ENCODE peak calls at places on chromosome 1, in four cellular contexts. U is WTC11, J is GM12878, V is K562. G is an unnamed sample.

GRCh38 chr1:93735722-93736121 is 54.1 kb upstream of the BCAR3 start:
- DNase-seq in J (no peak), U (no peak), V (no peak), G (no peak)

GRCh38 chr1:61641171-61641570 is 83.8 kb downstream of the TM2D1 start:
- DNase-seq in J (no peak), U (no peak), V (no peak), G (no peak)

GRCh38 chr1:199272690-199273089 is 633.9 kb downstream of the PTPRC start:
- DNase-seq in J (peak), U (peak), V (no peak), G (no peak)

GRCh38 chr1:160859166-160859565 is 3.5 kb downstream of the CD244 start:
- DNase-seq in V (no peak), U (no peak), J (no peak), G (no peak)

GRCh38 chr1:109281680-109282496 is 1.1 kb downstream of the PSRC1 start:
- DNase-seq in V (no peak), J (no peak), U (no peak), G (no peak)

GRCh38 chr1:152878042-152878441 is at the start of gene SMCP:
- DNase-seq in V (peak), J (no peak), U (peak), G (no peak)

GRCh38 chr1:169060010-169060722 is 46.3 kb upstream of the ATP1B1 start:
- DNase-seq in U (no peak), J (no peak), V (no peak), G (peak)

GRCh38 chr1:233459968-233460367 is 132.4 kb downstream of the MAP3K21 start:
- DNase-seq in V (no peak), J (no peak), U (peak), G (no peak)

GRCh38 chr1:66397192-66397591 is 136.8 kb upstream of the SGIP1 start:
- DNase-seq in V (no peak), J (no peak), U (no peak), G (no peak)

GRCh38 chr1:77543822-77544448 is 138.5 kb downstream of the ZZZ3 start:
- DNase-seq in V (no peak), U (no peak), J (no peak), G (no peak)

GRCh38 chr1:168362991-168363390 is 82.3 kb downstream of the TBX19 start:
- DNase-seq in U (no peak), V (no peak), J (no peak), G (no peak)

GRCh38 chr1:8122477-8123407 is 96.6 kb upstream of the ERRFI1 start:
- DNase-seq in J (no peak), U (no peak), V (peak), G (no peak)

GRCh38 chr1:183602510-183602909 is 12.3 kb upstream of the NCF2 start:
- DNase-seq in U (no peak), J (no peak), V (no peak), G (no peak)

GRCh38 chr1:110672001-110672752 is 2.6 kb downstream of the KCNA3 start:
- DNase-seq in U (peak), J (no peak), V (peak), G (no peak)

GRCh38 chr1:36446261-36446660 is 4.0 kb downstream of the OSCP1 start:
- DNase-seq in U (peak), V (peak), J (no peak), G (peak)

GRCh38 chr1:26597629-26598039 is 68.1 kb downstream of the RPS6KA1 start:
- DNase-seq in U (no peak), V (peak), J (no peak), G (peak)

GRCh38 chr1:179169616-179170467 is 59.6 kb downstream of the ABL2 start:
- DNase-seq in J (no peak), U (no peak), V (no peak), G (no peak)

GRCh38 chr1:174968750-174969244 is 30.9 kb upstream of the CACYBP start:
- DNase-seq in U (no peak), J (peak), V (no peak), G (no peak)

GRCh38 chr1:86499987-86500593 is 31.4 kb downstream of the CLCA1 start:
- DNase-seq in U (no peak), J (no peak), V (peak), G (peak)

GRCh38 chr1:94962745-94963265 is 35.9 kb upstream of the CNN3 start:
- DNase-seq in J (peak), V (no peak), U (no peak), G (peak)

GRCh38 chr1:181044449-181044966 is 10.7 kb downstream of the MR1 start:
- DNase-seq in J (peak), U (no peak), V (no peak), G (peak)

GRCh38 chr1:206784471-206784903 is 12.2 kb upstream of the IL10 start:
- DNase-seq in V (no peak), U (no peak), J (no peak), G (no peak)

GRCh38 chr1:211606914-211607751 is 28.2 kb upstream of the SLC30A1 start:
- DNase-seq in U (no peak), V (peak), J (peak), G (no peak)

GRCh38 chr1:206472454-206472853 is 2.2 kb downstream of the IKBKE start:
- DNase-seq in J (no peak), V (no peak), U (peak), G (peak)

GRCh38 chr1:150968491-150968890 is 6.1 kb downstream of the CERS2 start:
- DNase-seq in U (no peak), V (no peak), J (no peak), G (no peak)

GRCh38 chr1:95369985-95370670 is 136.1 kb downstream of the RWDD3 start:
- DNase-seq in V (peak), U (no peak), J (no peak), G (peak)

GRCh38 chr1:31669786-31670582 is 25.3 kb upstream of the PEF1 start:
- DNase-seq in V (peak), J (no peak), U (no peak), G (no peak)

GRCh38 chr1:151540982-151541377 is 871 bp downstream of the TUFT1 start:
- DNase-seq in J (no peak), U (peak), V (no peak), G (no peak)

GRCh38 chr1:36203554-36204346 is 20.5 kb upstream of the THRAP3 start:
- DNase-seq in V (peak), U (no peak), J (no peak), G (no peak)

GRCh38 chr1:29415156-29415830 is 179.0 kb downstream of the PTPRU start:
- DNase-seq in V (peak), J (no peak), U (peak), G (peak)

GRCh38 chr1:200028586-200029034 is 1.1 kb downstream of the NR5A2 start:
- DNase-seq in J (no peak), U (no peak), V (no peak), G (no peak)

GRCh38 chr1:203486618-203487370 is 7.2 kb upstream of the OPTC start:
- DNase-seq in V (no peak), J (no peak), U (no peak), G (no peak)

GRCh38 chr1:201332616-201333335 is 44.7 kb downstream of the TNNT2 start:
- DNase-seq in U (no peak), V (no peak), J (no peak), G (no peak)
- TF ChIP-seq NR2C2 in U (no peak), V (no peak), J (no peak), G (no peak)

DNA sequence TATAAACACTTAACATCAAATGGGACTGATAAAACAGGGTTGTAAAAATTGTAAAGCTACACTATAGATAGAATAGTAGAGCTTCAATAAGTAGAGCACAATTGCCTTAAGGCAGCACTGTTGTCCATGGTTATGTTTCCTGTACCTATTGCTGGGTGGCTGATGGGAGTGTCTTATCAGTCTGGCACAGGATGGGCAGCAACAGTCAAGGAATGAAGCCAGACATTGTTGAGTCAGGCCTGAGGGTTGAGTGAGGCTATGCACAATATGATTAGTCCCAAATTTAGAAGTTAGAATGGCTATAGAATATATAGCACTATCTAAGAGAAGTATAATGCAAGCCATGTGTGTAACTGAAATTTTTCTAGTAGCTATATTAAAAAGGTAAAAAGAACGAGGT is 25.0 kb upstream of the CD1D start:
- DNase-seq in U (no peak), V (no peak), J (no peak), G (no peak)
- TF ChIP-seq NR2C2 in U (no peak), V (no peak), J (no peak), G (no peak)

DNA sequence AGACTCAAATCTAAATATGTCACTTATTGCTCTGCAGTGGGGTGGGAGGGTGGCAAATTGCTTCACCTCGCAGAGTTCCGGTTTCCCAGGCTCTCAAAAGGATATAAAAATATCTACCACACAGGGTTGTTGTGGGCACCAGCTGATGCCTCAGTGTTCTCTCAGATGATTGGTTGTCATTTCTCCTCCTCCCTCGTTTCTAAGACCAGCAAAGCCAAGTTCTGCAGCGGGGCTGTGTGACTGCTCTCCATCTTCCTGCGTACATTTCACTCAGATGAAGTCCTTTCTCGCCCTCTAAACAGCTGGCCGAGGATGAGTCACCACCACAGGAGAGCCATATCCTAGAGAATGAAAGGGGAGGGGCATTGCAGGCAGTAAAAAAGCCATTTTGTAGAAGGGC is 35.0 kb upstream of the VWA5B1 start:
- DNase-seq in U (no peak), J (no peak), V (peak), G (no peak)
- TF ChIP-seq NR2C2 in U (no peak), J (no peak), V (no peak), G (no peak)

GRCh38 chr1:246748006-246748405 is 23.8 kb downstream of the SCCPDH start:
- DNase-seq in J (no peak), V (no peak), U (no peak), G (no peak)
- TF ChIP-seq NR2C2 in J (no peak), V (no peak), U (no peak), G (no peak)

DNA sequence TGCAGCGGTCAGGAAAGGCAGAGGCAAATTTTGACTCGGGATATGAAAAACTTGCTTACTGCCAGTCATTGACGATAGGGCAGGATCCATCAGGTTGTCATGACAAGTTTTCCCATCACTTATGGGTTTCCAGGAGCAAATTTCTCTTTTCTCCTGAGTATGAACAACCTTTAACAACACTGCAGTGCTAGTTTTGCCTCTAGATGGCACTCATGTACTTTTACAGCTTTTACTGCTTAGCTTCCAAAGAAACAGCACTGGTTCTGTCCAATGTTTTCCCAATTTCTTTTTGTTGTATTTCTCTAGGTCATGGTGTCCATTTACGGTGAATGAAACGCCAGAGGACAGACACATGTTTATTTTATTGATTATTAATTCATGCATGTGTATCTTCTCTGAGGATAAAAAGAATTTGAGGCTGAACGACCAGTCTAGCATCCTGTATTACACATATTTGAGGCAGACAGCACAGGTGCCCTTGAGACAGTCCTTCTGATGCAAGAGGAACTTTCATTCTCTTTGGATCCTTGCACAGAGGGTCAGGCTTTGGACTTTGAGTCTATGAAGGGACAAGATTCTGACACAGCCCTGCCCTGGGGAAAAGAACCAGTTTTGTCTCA is 112.3 kb upstream of the TRABD2B start:
- DNase-seq in J (no peak), V (no peak), U (no peak), G (peak)
- TF ChIP-seq NR2C2 in J (no peak), V (no peak), U (no peak), G (no peak)

GRCh38 chr1:23650344-23650990 is 41.1 kb upstream of the RPL11 start:
- DNase-seq in U (no peak), J (no peak), V (no peak), G (no peak)
- TF ChIP-seq NR2C2 in U (no peak), J (no peak), V (no peak), G (no peak)

GRCh38 chr1:16186655-16187235 is 25.7 kb downstream of the ARHGEF19 start:
- DNase-seq in J (no peak), U (no peak), V (no peak), G (no peak)

GRCh38 chr1:16184557-16185303 is 27.7 kb downstream of the ARHGEF19 start:
- DNase-seq in V (no peak), U (no peak), J (no peak), G (no peak)

GRCh38 chr1:16189921-16190499 is 22.4 kb downstream of the ARHGEF19 start:
- DNase-seq in U (no peak), J (no peak), V (no peak), G (no peak)

GRCh38 chr1:16189003-16189402 is 23.4 kb downstream of the ARHGEF19 start:
- DNase-seq in J (no peak), V (no peak), U (no peak), G (no peak)

DNA sequence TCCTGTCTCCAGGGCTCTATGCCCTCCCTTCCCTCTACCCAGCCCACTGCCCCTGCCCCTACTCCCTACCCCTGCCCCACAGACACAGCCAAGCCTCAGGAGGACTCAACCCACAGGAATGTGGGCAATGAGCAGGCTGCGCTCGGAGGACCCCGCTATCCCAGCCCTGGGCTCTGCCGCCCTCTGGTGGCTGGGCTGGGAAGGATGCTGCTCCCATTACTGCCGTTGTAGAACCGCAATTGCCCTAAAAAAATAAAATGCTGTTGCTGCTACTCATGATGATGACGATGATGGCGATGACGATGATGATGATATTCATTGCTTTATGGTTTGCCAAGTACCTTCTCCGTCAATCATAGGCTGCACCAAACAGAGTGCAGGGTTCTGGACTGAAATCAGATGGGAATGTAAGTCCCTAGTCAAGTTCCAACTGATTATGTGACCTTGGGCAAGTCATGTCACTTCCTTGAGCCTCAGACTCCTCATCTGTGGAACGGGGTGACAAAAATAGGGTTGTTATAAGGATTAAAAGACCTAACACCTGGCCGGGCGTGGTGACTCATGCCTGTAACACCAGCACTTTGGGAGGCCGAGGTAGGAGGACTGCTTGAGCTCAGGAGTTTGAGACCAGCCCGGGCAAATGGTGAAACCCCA is 24.6 kb downstream of the ARHGEF19 start:
- DNase-seq in V (peak), J (no peak), U (peak), G (peak)
- TF ChIP-seq NR2C2 in V (no peak), J (no peak), U (no peak), G (no peak)

GRCh38 chr1:241825581-241825980 is 22.4 kb upstream of the EXO1 start:
- DNase-seq in U (no peak), V (no peak), J (no peak), G (no peak)
- TF ChIP-seq NR2C2 in U (no peak), V (no peak), J (no peak), G (no peak)

G was measured in HepG2.